ENCODE peak calls at places on chromosomes 1 and 21, in five cellular contexts. X is kidney; U is GM12878; B is CD4-positive, alpha-beta T cell; E is sigmoid colon. P is an unnamed sample.

GRCh38 chr21:25896657-25897056 is 161.9 kb downstream of the GABPA start:
- DNase-seq in X (no peak), U (no peak), B (no peak), E (no peak), P (no peak)

GRCh38 chr1:66546045-66546810 is 12.3 kb downstream of the SGIP1 start:
- DNase-seq in X (no peak), U (no peak), B (no peak), E (no peak), P (no peak)

GRCh38 chr1:234262007-234262753 is 111.1 kb upstream of the COA6 start:
- DNase-seq in X (no peak), U (no peak), B (no peak), E (no peak), P (no peak)

GRCh38 chr1:225811622-225812487 is 1.9 kb downstream of the EPHX1 start:
- DNase-seq in X (no peak), U (no peak), B (no peak), E (no peak), P (no peak)

GRCh38 chr1:58264462-58264861 is 282.1 kb downstream of the OMA1 start:
- DNase-seq in X (no peak), U (no peak), B (no peak), E (no peak), P (no peak)

GRCh38 chr1:165116732-165117131 is 239.8 kb downstream of the LMX1A start:
- DNase-seq in X (no peak), U (no peak), B (no peak), E (no peak), P (no peak)

GRCh38 chr21:44423312-44423821 is 31.9 kb upstream of the LRRC3 start:
- DNase-seq in X (peak; percentile 49), U (no peak), B (no peak), E (peak; percentile 42), P (no peak)

GRCh38 chr1:172069535-172069934 is 228.2 kb downstream of the DNM3 start:
- DNase-seq in X (no peak), U (no peak), B (no peak), E (peak; percentile 66), P (no peak)

GRCh38 chr1:18949689-18950414 is 6.6 kb downstream of the IFFO2 start:
- DNase-seq in X (peak; percentile 83), U (no peak), B (no peak), E (peak; percentile 84), P (peak; percentile 47)

GRCh38 chr1:206674745-206675175 is 9.9 kb upstream of the MAPKAPK2 start:
- DNase-seq in X (peak; percentile 80), U (no peak), B (no peak), E (peak; percentile 97), P (peak; percentile 75)

GRCh38 chr1:204685236-204686006 is at the start of gene LRRN2:
- DNase-seq in X (no peak), U (no peak), B (no peak), E (peak; percentile 75), P (peak; percentile 39)

GRCh38 chr1:205504311-205505075 is at the start of gene CDK18:
- DNase-seq in X (peak; percentile 97), U (no peak), B (peak; percentile 40), E (peak; percentile 89), P (peak; percentile 74)

GRCh38 chr21:46048926-46049889 is 48.7 kb upstream of the COL6A2 start:
- DNase-seq in X (peak; percentile 95), U (no peak), B (no peak), E (peak; percentile 98), P (peak; percentile 95)

GRCh38 chr1:212218065-212218464 is 67.1 kb upstream of the PPP2R5A start:
- DNase-seq in X (no peak), U (no peak), B (no peak), E (no peak), P (no peak)

GRCh38 chr1:235270625-235271024 is 57.4 kb downstream of the ARID4B start:
- DNase-seq in X (no peak), U (no peak), B (no peak), E (no peak), P (no peak)

GRCh38 chr1:9746211-9746610 is 77.6 kb downstream of the CLSTN1 start:
- DNase-seq in X (no peak), U (no peak), B (no peak), E (no peak), P (no peak)

GRCh38 chr1:160520582-160520981 is 2.5 kb downstream of the SLAMF6 start:
- DNase-seq in X (no peak), U (no peak), B (no peak), E (no peak), P (no peak)

GRCh38 chr1:161304927-161305871 is 4.6 kb downstream of the MPZ start:
- DNase-seq in X (no peak), U (no peak), B (no peak), E (no peak), P (no peak)

GRCh38 chr1:231724876-231725647 is 98.5 kb downstream of the DISC1 start:
- DNase-seq in X (no peak), U (no peak), B (no peak), E (no peak), P (no peak)

GRCh38 chr1:109873278-109874175 is 37.1 kb upstream of the CSF1 start:
- DNase-seq in X (no peak), U (no peak), B (no peak), E (no peak), P (no peak)

GRCh38 chr1:213973129-213973528 is 14.6 kb upstream of the PROX1 start:
- DNase-seq in X (no peak), U (no peak), B (no peak), E (no peak), P (no peak)

GRCh38 chr1:27348861-27349783 is 7.3 kb downstream of the SYTL1 start:
- DNase-seq in X (peak; percentile 87), U (no peak), B (no peak), E (no peak), P (no peak)

GRCh38 chr1:212315907-212316306 is 30.7 kb downstream of the PPP2R5A start:
- DNase-seq in X (no peak), U (no peak), B (no peak), E (no peak), P (no peak)

GRCh38 chr21:33655591-33656221 is 13.4 kb downstream of the ITSN1 start:
- DNase-seq in X (no peak), U (no peak), B (no peak), E (no peak), P (no peak)

GRCh38 chr1:1081311-1082238 is 7.5 kb upstream of the RNF223 start:
- DNase-seq in X (peak; percentile 74), U (no peak), B (no peak), E (peak; percentile 62), P (peak; percentile 46)

GRCh38 chr1:151803915-151804314 is 1.3 kb downstream of the LINGO4 start:
- DNase-seq in X (no peak), U (no peak), B (no peak), E (no peak), P (no peak)

GRCh38 chr1:164704954-164705353 is 146.0 kb downstream of the PBX1 start:
- DNase-seq in X (no peak), U (no peak), B (no peak), E (no peak), P (no peak)

GRCh38 chr21:29318354-29318753 is 19.6 kb downstream of the BACH1 start:
- DNase-seq in X (no peak), U (no peak), B (no peak), E (no peak), P (no peak)

GRCh38 chr21:29313662-29314408 is 15.1 kb downstream of the BACH1 start:
- DNase-seq in X (no peak), U (no peak), B (no peak), E (no peak), P (no peak)

GRCh38 chr21:29316029-29316742 is 17.5 kb downstream of the BACH1 start:
- DNase-seq in X (no peak), U (no peak), B (no peak), E (no peak), P (no peak)

GRCh38 chr21:29316806-29317205 is 18.1 kb downstream of the BACH1 start:
- DNase-seq in X (no peak), U (no peak), B (no peak), E (no peak), P (no peak)

GRCh38 chr21:29315155-29315749 is 16.5 kb downstream of the BACH1 start:
- DNase-seq in X (no peak), U (no peak), B (no peak), E (no peak), P (no peak)
- H3K9me3 ChIP-seq in X (no peaks in the 10 kb centered on the region), U (peaks cover 4% of the 10 kb centered on the region), B (no peaks in the 10 kb centered on the region), E (no peaks in the 10 kb centered on the region), P (no peaks in the 10 kb centered on the region)

DNA sequence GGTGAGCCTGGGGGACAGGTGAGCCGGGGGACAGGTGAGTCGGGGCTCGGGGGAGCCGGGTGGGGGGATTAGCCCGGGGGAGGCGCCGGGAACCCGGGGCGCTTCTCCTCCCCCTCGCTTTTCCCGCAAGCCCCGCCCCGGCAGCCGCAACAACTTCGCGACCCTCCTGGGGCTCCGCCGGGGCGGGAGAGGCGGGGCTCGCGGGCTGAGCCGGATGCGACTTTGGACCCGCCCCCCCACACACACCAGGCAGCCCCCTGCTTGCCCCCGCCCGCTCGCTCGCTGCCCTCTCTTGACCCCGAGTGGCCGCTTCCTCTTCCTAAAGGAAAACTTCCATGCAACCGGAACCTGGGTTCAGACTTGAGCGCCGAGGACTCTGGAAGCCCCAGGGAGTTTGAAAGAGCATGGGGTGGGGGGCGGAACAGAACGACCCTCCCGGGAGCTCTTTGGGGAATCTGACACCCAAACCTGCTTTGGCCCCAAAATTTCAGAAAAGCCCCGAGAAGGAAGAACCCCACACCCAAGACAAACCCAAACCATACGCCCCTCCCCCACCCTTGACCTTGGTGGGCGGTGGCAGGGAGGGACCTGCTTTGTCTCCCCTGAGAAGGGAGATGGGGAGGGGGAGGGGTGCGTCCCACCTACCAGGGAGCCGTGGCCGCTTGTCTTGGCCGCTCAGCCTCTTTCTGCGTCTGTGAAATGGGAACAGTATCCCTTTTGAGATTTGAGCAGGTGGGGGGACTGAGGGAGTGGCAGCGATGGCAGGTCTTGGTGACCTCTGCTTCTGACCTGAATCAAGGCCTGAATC is 550 bp downstream of the ARHGEF16 start:
- DNase-seq in X (peak; percentile 87), U (no peak), B (no peak), E (no peak), P (peak; percentile 46)
- H3K27ac ChIP-seq in X (peak overlapping the region; percentile 57), U (no peak overlapping the region), B (no peak overlapping the region), E (peak overlapping the region; percentile 4), P (no peak overlapping the region)

GRCh38 chr21:23155281-23155680 is 2157.1 kb downstream of the NCAM2 start:
- DNase-seq in X (no peak), U (no peak), B (no peak), E (no peak), P (no peak)
- H3K9me3 ChIP-seq in X (no peaks in the 10 kb centered on the region), U (no peaks in the 10 kb centered on the region), B (no peaks in the 10 kb centered on the region), E (no peaks in the 10 kb centered on the region), P (no peaks in the 10 kb centered on the region)

DNA sequence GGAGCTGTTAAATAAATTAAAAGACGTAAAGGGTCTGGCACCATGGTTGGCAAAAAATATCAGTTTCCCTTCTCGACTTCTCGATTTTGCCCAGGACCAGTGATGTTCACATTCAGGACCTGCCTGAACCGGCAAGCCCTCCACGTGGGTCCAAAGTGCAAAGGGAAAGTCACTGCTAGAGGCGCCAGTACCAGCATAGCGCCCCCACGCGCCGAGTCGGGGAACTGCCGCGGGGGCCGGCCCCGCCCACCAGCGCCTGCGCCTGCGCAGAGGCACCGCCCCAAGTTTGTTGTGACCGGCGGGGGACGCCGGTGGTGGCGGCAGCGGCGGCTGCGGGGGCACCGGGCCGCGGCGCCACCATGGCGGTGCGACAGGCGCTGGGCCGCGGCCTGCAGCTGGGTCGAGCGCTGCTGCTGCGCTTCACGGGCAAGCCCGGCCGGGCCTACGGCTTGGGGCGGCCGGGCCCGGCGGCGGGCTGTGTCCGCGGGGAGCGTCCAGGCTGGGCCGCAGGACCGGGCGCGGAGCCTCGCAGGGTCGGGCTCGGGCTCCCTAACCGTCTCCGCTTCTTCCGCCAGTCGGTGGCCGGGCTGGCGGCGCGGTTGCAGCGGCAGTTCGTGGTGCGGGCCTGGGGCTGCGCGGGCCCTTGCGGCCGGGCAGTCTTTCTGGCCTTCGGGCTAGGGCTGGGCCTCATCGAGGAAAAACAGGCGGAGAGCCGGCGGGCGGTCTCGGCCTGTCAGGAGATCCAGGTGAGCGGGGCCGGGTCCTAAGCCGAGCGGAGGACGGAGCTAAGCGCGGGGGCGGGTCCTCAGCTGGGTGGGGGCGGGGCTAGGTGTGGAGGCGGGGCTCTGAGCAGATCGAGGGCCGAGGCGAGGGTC is at the start of gene PINK1:
- DNase-seq in X (peak; percentile 92), U (no peak), B (peak; percentile 84), E (peak; percentile 90), P (peak; percentile 79)
- H3K27ac ChIP-seq in X (peak within 1 kb of the TSS; percentile 85), U (no peak within 1 kb of the TSS), B (peak within 1 kb of the TSS; percentile 72), E (peak within 1 kb of the TSS; percentile 96), P (peak within 1 kb of the TSS; percentile 96)